ENCODE peak calls at places on chromosomes 11 and 22, in five cellular contexts. I is activated CD8-positive, alpha-beta memory T cell treated with anti-CD3 and anti-CD28 coated beads, Interleukin-2, amount 50 U/mL, for 48 hours; G is left ventricle myocardium superior; A is Ammon's horn; L is kidney glomerular epithelial cell. O is an unnamed sample.

GRCh38 chr11:68974421-68975194 is 6.2 kb downstream of the MRGPRD start:
- DNase-seq in I (no peak), G (no peak), A (no peak), L (no peak), O (no peak)

GRCh38 chr11:30285416-30286121 is 37.3 kb upstream of the ARL14EP start:
- DNase-seq in I (no peak), G (no peak), A (no peak), L (no peak), O (no peak)

GRCh38 chr11:72930011-72930410 is 115.8 kb downstream of the ATG16L2 start:
- DNase-seq in I (no peak), G (no peak), A (no peak), L (no peak), O (no peak)

GRCh38 chr11:127925430-127925829 is 661.9 kb downstream of the ETS1 start:
- DNase-seq in I (no peak), G (no peak), A (no peak), L (no peak), O (no peak)

GRCh38 chr11:56932572-56933235 is 56.0 kb upstream of the OR5AK2 start:
- DNase-seq in I (no peak), G (no peak), A (peak), L (peak), O (no peak)

GRCh38 chr11:55571828-55572227 is at the start of gene OR4C16:
- DNase-seq in I (no peak), G (no peak), A (no peak), L (no peak), O (no peak)

GRCh38 chr11:68150029-68150428 is 28.8 kb upstream of the CHKA start:
- DNase-seq in I (no peak), G (no peak), A (no peak), L (peak), O (no peak)

GRCh38 chr22:23243006-23243573 is 62.8 kb downstream of the BCR start:
- DNase-seq in I (peak), G (no peak), A (no peak), L (no peak), O (no peak)

GRCh38 chr11:19595840-19596751 is 116.5 kb upstream of the NAV2 start:
- DNase-seq in I (no peak), G (peak), A (peak), L (peak), O (peak)

GRCh38 chr22:39716534-39716933 is 146.0 kb downstream of the CACNA1I start:
- DNase-seq in I (no peak), G (no peak), A (no peak), L (no peak), O (no peak)

GRCh38 chr11:72066855-72067254 is 13.5 kb downstream of the NUMA1 start:
- DNase-seq in I (no peak), G (no peak), A (no peak), L (no peak), O (no peak)

GRCh38 chr22:41367039-41367679 is 14.6 kb upstream of the TEF start:
- DNase-seq in I (no peak), G (peak), A (peak), L (peak), O (peak)

GRCh38 chr11:62171261-62171723 is 18.7 kb upstream of the SCGB1D1 start:
- DNase-seq in I (peak), G (peak), A (peak), L (peak), O (peak)

GRCh38 chr22:45302047-45302446 is 7.7 kb upstream of the FAM118A start:
- DNase-seq in I (no peak), G (no peak), A (no peak), L (no peak), O (no peak)

GRCh38 chr11:86811637-86812321 is 11.4 kb downstream of the PRSS23 start:
- DNase-seq in I (no peak), G (no peak), A (no peak), L (peak), O (no peak)

GRCh38 chr11:1102221-1102971 is 27.7 kb downstream of the MUC2 start:
- DNase-seq in I (no peak), G (peak), A (no peak), L (no peak), O (no peak)

GRCh38 chr11:22216940-22217339 is 24.1 kb downstream of the ANO5 start:
- DNase-seq in I (no peak), G (no peak), A (no peak), L (no peak), O (no peak)

GRCh38 chr22:25627271-25627848 is 62.9 kb downstream of the GRK3 start:
- DNase-seq in I (no peak), G (no peak), A (peak), L (no peak), O (no peak)

GRCh38 chr22:29314074-29314473 is 1.4 kb downstream of the RASL10A start:
- DNase-seq in I (peak), G (no peak), A (no peak), L (no peak), O (no peak)

GRCh38 chr11:86388198-86388597 is 13.5 kb downstream of the CCDC81 start:
- DNase-seq in I (no peak), G (no peak), A (no peak), L (no peak), O (no peak)

GRCh38 chr11:82986491-82986890 is 85.0 kb downstream of the DDIAS start:
- DNase-seq in I (no peak), G (no peak), A (no peak), L (no peak), O (no peak)

GRCh38 chr11:123475478-123475877 is 45.4 kb downstream of the GRAMD1B start:
- DNase-seq in I (no peak), G (no peak), A (no peak), L (no peak), O (no peak)

O was measured in cerebellum.